ENCODE peak calls at places on chromosomes 7 and 10, in five cellular contexts. One of them, this sample, is unnamed.

GRCh38 chr7:146902728-146903127 is 786.1 kb downstream of the CNTNAP2 start:
- DNase-seq in CD4-positive, CD25-positive, alpha-beta regulatory T cell: no peak
- DNase-seq in psoas muscle: no peak
- DNase-seq in NCI-H1092: no peak
- DNase-seq in T1000: peak; percentile 29
- DNase-seq in this sample: no peak

GRCh38 chr7:151782598-151783448 is 94.1 kb downstream of the PRKAG2 start:
- DNase-seq in NCI-H1092: no peak
- DNase-seq in psoas muscle: peak; percentile 81
- DNase-seq in CD4-positive, CD25-positive, alpha-beta regulatory T cell: peak; percentile 66
- DNase-seq in T1000: no peak
- DNase-seq in this sample: no peak

GRCh38 chr7:64888901-64889685 is 14.0 kb upstream of the ZNF273 start:
- DNase-seq in psoas muscle: no peak
- DNase-seq in NCI-H1092: no peak
- DNase-seq in CD4-positive, CD25-positive, alpha-beta regulatory T cell: peak; percentile 9
- DNase-seq in T1000: no peak
- DNase-seq in this sample: no peak

GRCh38 chr10:30806824-30807223 is 177.3 kb upstream of the LYZL2 start:
- DNase-seq in CD4-positive, CD25-positive, alpha-beta regulatory T cell: no peak
- DNase-seq in psoas muscle: no peak
- DNase-seq in NCI-H1092: no peak
- DNase-seq in T1000: no peak
- DNase-seq in this sample: no peak

GRCh38 chr7:129903935-129904334 is 48.8 kb downstream of the UBE2H start:
- DNase-seq in NCI-H1092: no peak
- DNase-seq in T1000: no peak
- DNase-seq in CD4-positive, CD25-positive, alpha-beta regulatory T cell: no peak
- DNase-seq in psoas muscle: no peak
- DNase-seq in this sample: no peak

GRCh38 chr10:65660006-65660405 is 1265.8 kb upstream of the LRRTM3 start:
- DNase-seq in CD4-positive, CD25-positive, alpha-beta regulatory T cell: no peak
- DNase-seq in T1000: no peak
- DNase-seq in psoas muscle: no peak
- DNase-seq in NCI-H1092: no peak
- DNase-seq in this sample: no peak

GRCh38 chr10:2882628-2883027 is 184.7 kb upstream of the PFKP start:
- DNase-seq in CD4-positive, CD25-positive, alpha-beta regulatory T cell: no peak
- DNase-seq in T1000: no peak
- DNase-seq in NCI-H1092: no peak
- DNase-seq in psoas muscle: no peak
- DNase-seq in this sample: no peak

GRCh38 chr10:116712499-116712898 is 29.9 kb downstream of the HSPA12A start:
- DNase-seq in T1000: no peak
- DNase-seq in NCI-H1092: no peak
- DNase-seq in CD4-positive, CD25-positive, alpha-beta regulatory T cell: no peak
- DNase-seq in psoas muscle: no peak
- DNase-seq in this sample: no peak

GRCh38 chr10:63633677-63634487 is 112.7 kb downstream of the REEP3 start:
- DNase-seq in psoas muscle: no peak
- DNase-seq in T1000: no peak
- DNase-seq in CD4-positive, CD25-positive, alpha-beta regulatory T cell: no peak
- DNase-seq in NCI-H1092: no peak
- DNase-seq in this sample: no peak

GRCh38 chr7:148436571-148436970 is 154.0 kb upstream of the C7orf33 start:
- DNase-seq in CD4-positive, CD25-positive, alpha-beta regulatory T cell: no peak
- DNase-seq in T1000: no peak
- DNase-seq in NCI-H1092: no peak
- DNase-seq in psoas muscle: no peak
- DNase-seq in this sample: no peak

GRCh38 chr7:84674236-84674913 is 479.8 kb upstream of the SEMA3A start:
- DNase-seq in NCI-H1092: no peak
- DNase-seq in T1000: no peak
- DNase-seq in psoas muscle: no peak
- DNase-seq in CD4-positive, CD25-positive, alpha-beta regulatory T cell: no peak
- DNase-seq in this sample: no peak

GRCh38 chr10:71769279-71769823 is 4.0 kb downstream of the VSIR start:
- DNase-seq in CD4-positive, CD25-positive, alpha-beta regulatory T cell: no peak
- DNase-seq in T1000: no peak
- DNase-seq in NCI-H1092: no peak
- DNase-seq in psoas muscle: no peak
- DNase-seq in this sample: no peak

GRCh38 chr7:73995330-73995729 is 32.6 kb upstream of the ELN start:
- DNase-seq in T1000: peak; percentile 23
- DNase-seq in psoas muscle: no peak
- DNase-seq in NCI-H1092: no peak
- DNase-seq in CD4-positive, CD25-positive, alpha-beta regulatory T cell: no peak
- DNase-seq in this sample: no peak

GRCh38 chr7:93194368-93194767 is 31.9 kb downstream of the HEPACAM2 start:
- DNase-seq in NCI-H1092: no peak
- DNase-seq in psoas muscle: no peak
- DNase-seq in CD4-positive, CD25-positive, alpha-beta regulatory T cell: no peak
- DNase-seq in T1000: no peak
- DNase-seq in this sample: no peak

GRCh38 chr10:30821994-30822692 is 192.6 kb upstream of the LYZL2 start:
- DNase-seq in CD4-positive, CD25-positive, alpha-beta regulatory T cell: no peak
- DNase-seq in NCI-H1092: no peak
- DNase-seq in psoas muscle: no peak
- DNase-seq in T1000: no peak
- DNase-seq in this sample: no peak

GRCh38 chr7:109967401-109967800 is 1123.5 kb upstream of the LRRN3 start:
- DNase-seq in psoas muscle: no peak
- DNase-seq in NCI-H1092: no peak
- DNase-seq in T1000: no peak
- DNase-seq in CD4-positive, CD25-positive, alpha-beta regulatory T cell: no peak
- DNase-seq in this sample: no peak

GRCh38 chr7:94382746-94383145 is 11.9 kb upstream of the COL1A2 start:
- DNase-seq in NCI-H1092: no peak
- DNase-seq in psoas muscle: no peak
- DNase-seq in CD4-positive, CD25-positive, alpha-beta regulatory T cell: no peak
- DNase-seq in T1000: no peak
- DNase-seq in this sample: no peak

GRCh38 chr10:63671317-63671937 is 150.2 kb downstream of the REEP3 start:
- DNase-seq in T1000: no peak
- DNase-seq in psoas muscle: no peak
- DNase-seq in CD4-positive, CD25-positive, alpha-beta regulatory T cell: no peak
- DNase-seq in NCI-H1092: peak; percentile 33
- DNase-seq in this sample: no peak

GRCh38 chr10:92045641-92046106 is 122.1 kb downstream of the BTAF1 start:
- DNase-seq in CD4-positive, CD25-positive, alpha-beta regulatory T cell: no peak
- DNase-seq in T1000: no peak
- DNase-seq in NCI-H1092: no peak
- DNase-seq in psoas muscle: no peak
- DNase-seq in this sample: no peak

GRCh38 chr10:77355844-77356243 is 281.8 kb downstream of the KCNMA1 start:
- DNase-seq in NCI-H1092: no peak
- DNase-seq in T1000: no peak
- DNase-seq in CD4-positive, CD25-positive, alpha-beta regulatory T cell: no peak
- DNase-seq in psoas muscle: no peak
- DNase-seq in this sample: no peak

GRCh38 chr10:1242975-1243374 is 186.8 kb downstream of the WDR37 start:
- DNase-seq in NCI-H1092: no peak
- DNase-seq in psoas muscle: no peak
- DNase-seq in T1000: no peak
- DNase-seq in CD4-positive, CD25-positive, alpha-beta regulatory T cell: no peak
- DNase-seq in this sample: no peak

GRCh38 chr10:130847170-130847569 is 464.4 kb downstream of the TCERG1L start:
- DNase-seq in CD4-positive, CD25-positive, alpha-beta regulatory T cell: no peak
- DNase-seq in psoas muscle: no peak
- DNase-seq in NCI-H1092: no peak
- DNase-seq in T1000: no peak
- DNase-seq in this sample: no peak

GRCh38 chr10:29878492-29878891 is 180.9 kb downstream of the JCAD start:
- DNase-seq in psoas muscle: no peak
- DNase-seq in NCI-H1092: no peak
- DNase-seq in T1000: no peak
- DNase-seq in CD4-positive, CD25-positive, alpha-beta regulatory T cell: no peak
- DNase-seq in this sample: no peak

GRCh38 chr7:1271046-1271445 is 38.4 kb downstream of the UNCX start:
- DNase-seq in T1000: no peak
- DNase-seq in CD4-positive, CD25-positive, alpha-beta regulatory T cell: no peak
- DNase-seq in psoas muscle: peak; percentile 8
- DNase-seq in NCI-H1092: no peak
- DNase-seq in this sample: no peak

GRCh38 chr10:93106631-93107072 is 33.0 kb downstream of the CYP26A1 start:
- DNase-seq in psoas muscle: no peak
- DNase-seq in CD4-positive, CD25-positive, alpha-beta regulatory T cell: no peak
- DNase-seq in NCI-H1092: no peak
- DNase-seq in T1000: no peak
- DNase-seq in this sample: peak; percentile 2

GRCh38 chr7:169165-169853 is 23.1 kb upstream of the FAM20C start:
- DNase-seq in NCI-H1092: no peak
- DNase-seq in CD4-positive, CD25-positive, alpha-beta regulatory T cell: no peak
- DNase-seq in T1000: no peak
- DNase-seq in psoas muscle: no peak
- DNase-seq in this sample: no peak

GRCh38 chr10:71713135-71714040 is 6.2 kb downstream of the C10orf105 start:
- DNase-seq in NCI-H1092: no peak
- DNase-seq in CD4-positive, CD25-positive, alpha-beta regulatory T cell: peak; percentile 62
- DNase-seq in T1000: no peak
- DNase-seq in psoas muscle: peak; percentile 88
- DNase-seq in this sample: no peak

GRCh38 chr7:94301024-94301588 is 93.6 kb upstream of the COL1A2 start:
- DNase-seq in T1000: peak; percentile 74
- DNase-seq in NCI-H1092: no peak
- DNase-seq in psoas muscle: peak; percentile 74
- DNase-seq in CD4-positive, CD25-positive, alpha-beta regulatory T cell: no peak
- DNase-seq in this sample: no peak

GRCh38 chr10:474406-474805 is 215.1 kb downstream of the DIP2C start:
- DNase-seq in NCI-H1092: no peak
- DNase-seq in CD4-positive, CD25-positive, alpha-beta regulatory T cell: no peak
- DNase-seq in T1000: no peak
- DNase-seq in psoas muscle: no peak
- DNase-seq in this sample: no peak

GRCh38 chr10:79454259-79454658 is 8.8 kb upstream of the ZCCHC24 start:
- DNase-seq in T1000: peak; percentile 53
- DNase-seq in CD4-positive, CD25-positive, alpha-beta regulatory T cell: no peak
- DNase-seq in psoas muscle: no peak
- DNase-seq in NCI-H1092: no peak
- DNase-seq in this sample: no peak

GRCh38 chr10:58511765-58512469 is 755 bp upstream of the BICC1 start:
- DNase-seq in CD4-positive, CD25-positive, alpha-beta regulatory T cell: no peak
- DNase-seq in psoas muscle: peak; percentile 28
- DNase-seq in T1000: no peak
- DNase-seq in NCI-H1092: no peak
- DNase-seq in this sample: no peak

GRCh38 chr7:50399635-50400034 is 50.5 kb downstream of the FIGNL1 start:
- DNase-seq in T1000: no peak
- DNase-seq in psoas muscle: no peak
- DNase-seq in NCI-H1092: no peak
- DNase-seq in CD4-positive, CD25-positive, alpha-beta regulatory T cell: no peak
- DNase-seq in this sample: no peak

GRCh38 chr10:49608925-49609282 is 1.2 kb upstream of the SLC18A3 start:
- DNase-seq in T1000: no peak
- DNase-seq in CD4-positive, CD25-positive, alpha-beta regulatory T cell: no peak
- DNase-seq in NCI-H1092: no peak
- DNase-seq in psoas muscle: no peak
- DNase-seq in this sample: no peak

GRCh38 chr10:24310104-24310503 is 101.2 kb downstream of the KIAA1217 start:
- DNase-seq in CD4-positive, CD25-positive, alpha-beta regulatory T cell: no peak
- DNase-seq in NCI-H1092: no peak
- DNase-seq in T1000: no peak
- DNase-seq in psoas muscle: no peak
- DNase-seq in this sample: no peak

GRCh38 chr7:54014765-54015164 is 527.4 kb upstream of the VSTM2A start:
- DNase-seq in T1000: no peak
- DNase-seq in NCI-H1092: no peak
- DNase-seq in psoas muscle: no peak
- DNase-seq in CD4-positive, CD25-positive, alpha-beta regulatory T cell: no peak
- DNase-seq in this sample: no peak

GRCh38 chr7:103569621-103570305 is 123.8 kb upstream of the SLC26A5 start:
- DNase-seq in CD4-positive, CD25-positive, alpha-beta regulatory T cell: no peak
- DNase-seq in psoas muscle: no peak
- DNase-seq in T1000: no peak
- DNase-seq in NCI-H1092: no peak
- DNase-seq in this sample: no peak

GRCh38 chr10:24848169-24848688 is 104.2 kb downstream of the PRTFDC1 start:
- DNase-seq in T1000: no peak
- DNase-seq in CD4-positive, CD25-positive, alpha-beta regulatory T cell: no peak
- DNase-seq in NCI-H1092: no peak
- DNase-seq in psoas muscle: no peak
- DNase-seq in this sample: no peak

GRCh38 chr10:86400705-86401587 is 34.4 kb upstream of the GRID1 start:
- DNase-seq in CD4-positive, CD25-positive, alpha-beta regulatory T cell: peak; percentile 67
- DNase-seq in NCI-H1092: peak; percentile 10
- DNase-seq in psoas muscle: peak; percentile 51
- DNase-seq in T1000: no peak
- DNase-seq in this sample: no peak

This sample was measured in NCI-H2029 treated with DMSO at 0.1 percent for 48 hours.